ENCODE peak calls at places on chromosomes 7 and 10, in ten cellular contexts. L is psoas muscle, J is Caco-2, U is fibroblast of lung, F is astrocyte, K is colonic mucosa, P is heart left ventricle, N is endodermal cell, E is adrenal gland, R is PC-3. A is an unnamed sample.

GRCh38 chr7:135933509-135934188 is 43.5 kb downstream of the MTPN start:
- DNase-seq in L (no peak), J (no peak), U (peak; percentile 17), F (no peak), K (no peak), P (no peak), N (no peak), E (no peak), R (no peak), A (no peak)

GRCh38 chr7:121428857-121429489 is 32.9 kb upstream of the FAM3C start:
- DNase-seq in L (no peak), J (no peak), U (no peak), F (peak; percentile 53), K (no peak), P (no peak), N (no peak), E (no peak), R (no peak), A (no peak)

GRCh38 chr7:45407730-45408406 is 166.3 kb upstream of the ADCY1 start:
- DNase-seq in L (no peak), J (no peak), U (no peak), F (no peak), K (no peak), P (no peak), N (peak; percentile 83), E (no peak), R (no peak), A (no peak)

GRCh38 chr10:100100651-100101525 is 19.2 kb upstream of the CPN1 start:
- DNase-seq in L (no peak), J (no peak), U (peak; percentile 7), F (peak; percentile 3), K (no peak), P (no peak), N (peak; percentile 62), E (no peak), R (peak; percentile 55), A (no peak)

GRCh38 chr10:43938810-43939209 is 290.1 kb upstream of the ZNF32 start:
- DNase-seq in L (no peak), J (peak; percentile 20), U (no peak), F (no peak), K (no peak), P (no peak), N (peak; percentile 3), E (no peak), R (no peak), A (no peak)

GRCh38 chr7:28442540-28443420 is 30.5 kb downstream of the CREB5 start:
- DNase-seq in L (no peak), J (peak; percentile 70), U (no peak), F (peak; percentile 65), K (no peak), P (no peak), N (no peak), E (no peak), R (peak; percentile 55), A (no peak)

GRCh38 chr10:88032566-88032965 is 169.1 kb downstream of the PTEN start:
- DNase-seq in L (no peak), J (no peak), U (peak; percentile 71), F (peak; percentile 81), K (no peak), P (no peak), N (no peak), E (no peak), R (no peak), A (no peak)

GRCh38 chr10:90742189-90742588 is 115.7 kb downstream of the HTR7 start:
- DNase-seq in L (no peak), J (no peak), U (peak; percentile 6), F (peak; percentile 56), K (no peak), P (no peak), N (no peak), E (no peak), R (peak; percentile 69), A (no peak)

GRCh38 chr10:127935115-127935561 is 28.2 kb downstream of the PTPRE start:
- DNase-seq in L (peak; percentile 71), J (no peak), U (peak; percentile 21), F (peak; percentile 67), K (no peak), P (no peak), N (no peak), E (peak; percentile 18), R (no peak), A (no peak)

GRCh38 chr7:128404143-128404681 is 5.6 kb downstream of the IMPDH1 start:
- DNase-seq in L (no peak), J (no peak), U (no peak), F (no peak), K (peak; percentile 40), P (no peak), N (no peak), E (no peak), R (peak; percentile 32), A (no peak)

GRCh38 chr10:802506-802905 is 113.0 kb upstream of the DIP2C start:
- DNase-seq in L (no peak), J (peak; percentile 38), U (no peak), F (no peak), K (no peak), P (no peak), N (peak; percentile 44), E (peak; percentile 18), R (no peak), A (no peak)

GRCh38 chr10:29836396-29836795 is 201.6 kb upstream of the SVIL start:
- DNase-seq in L (no peak), J (no peak), U (no peak), F (no peak), K (no peak), P (no peak), N (no peak), E (no peak), R (no peak), A (no peak)

DNA sequence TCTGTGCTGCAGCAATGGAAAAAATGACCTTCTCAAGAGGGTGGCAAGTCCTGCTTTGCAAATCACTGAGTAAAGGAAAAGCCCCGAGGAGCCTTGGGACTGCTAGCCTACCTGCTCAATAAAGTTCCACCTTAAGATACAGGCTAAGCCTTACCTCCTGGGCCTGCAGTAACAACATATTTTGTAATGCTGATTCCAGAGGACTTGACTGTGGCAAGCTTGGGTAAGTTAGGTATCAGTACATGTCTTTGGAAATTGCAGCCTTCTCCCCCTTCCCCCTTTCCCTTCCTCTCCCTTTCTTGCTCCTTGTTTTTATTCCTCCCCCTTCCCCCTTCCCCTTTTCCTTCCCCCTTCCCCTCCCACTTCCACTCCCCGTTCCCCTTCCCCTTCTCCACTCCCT is 126.2 kb downstream of the SORCS3 start:
- DNase-seq in L (no peak), J (no peak), U (no peak), F (no peak), K (no peak), P (no peak), N (no peak), E (no peak), R (no peak), A (no peak)
- H3K4me3 ChIP-seq in L (no peak overlapping the region), J (no peak overlapping the region), U (no peak overlapping the region), F (no peak overlapping the region), K (no peak overlapping the region), P (no peak overlapping the region), N (no peak overlapping the region), E (no peak overlapping the region), R (no peak overlapping the region), A (no peak overlapping the region)

DNA sequence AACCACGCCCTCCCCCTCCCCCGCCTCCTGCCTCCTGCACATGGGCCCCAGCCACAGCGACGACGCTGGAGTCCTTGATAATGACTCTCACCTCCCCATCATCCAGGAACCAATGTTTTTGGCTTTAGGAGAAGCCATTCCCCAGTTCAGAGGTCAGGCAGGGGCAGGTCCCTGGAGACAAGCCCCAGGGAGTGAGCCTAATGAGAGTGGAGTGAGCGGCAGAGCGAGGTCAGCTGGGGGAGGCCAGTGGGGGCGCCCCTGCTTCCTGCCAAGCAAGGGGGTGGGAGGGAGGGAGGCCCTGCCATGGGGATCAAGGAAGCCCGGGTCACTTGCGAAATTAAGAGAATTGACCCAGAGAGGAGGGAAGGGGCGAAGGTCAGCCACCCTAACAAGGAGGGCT is 111.9 kb downstream of the COL13A1 start:
- DNase-seq in L (no peak), J (no peak), U (no peak), F (no peak), K (no peak), P (no peak), N (no peak), E (no peak), R (no peak), A (no peak)
- H3K9me3 ChIP-seq in L (no peaks in the 10 kb centered on the region), J (no peaks in the 10 kb centered on the region), U (no peaks in the 10 kb centered on the region), F (no peaks in the 10 kb centered on the region), K (no peaks in the 10 kb centered on the region), P (no peaks in the 10 kb centered on the region), N (no peaks in the 10 kb centered on the region), E (no peaks in the 10 kb centered on the region), R (no peaks in the 10 kb centered on the region), A (no peaks in the 10 kb centered on the region)

GRCh38 chr10:92268763-92269162 is 22.1 kb downstream of the CPEB3 start:
- DNase-seq in L (no peak), J (no peak), U (no peak), F (no peak), K (no peak), P (no peak), N (no peak), E (no peak), R (no peak), A (no peak)
- H3K27me3 ChIP-seq in L (no peaks in the 10 kb centered on the region), J (no peaks in the 10 kb centered on the region), U (no peaks in the 10 kb centered on the region), F (no peaks in the 10 kb centered on the region), K (no peaks in the 10 kb centered on the region), P (no peaks in the 10 kb centered on the region), N (no peaks in the 10 kb centered on the region), E (no peaks in the 10 kb centered on the region), R (no peaks in the 10 kb centered on the region), A (no peaks in the 10 kb centered on the region)

GRCh38 chr7:150800576-150801241 is at the start of gene TMEM176A:
- DNase-seq in L (peak; percentile 58), J (no peak), U (no peak), F (no peak), K (peak; percentile 61), P (peak; percentile 45), N (no peak), E (no peak), R (no peak), A (peak; percentile 2)

GRCh38 chr7:150799741-150800575 is at the start of gene TMEM176B:
- DNase-seq in L (peak; percentile 79), J (peak; percentile 57), U (no peak), F (no peak), K (peak; percentile 78), P (peak; percentile 74), N (peak; percentile 51), E (peak; percentile 38), R (no peak), A (no peak)

GRCh38 chr7:150801946-150802771 is 1.6 kb downstream of the TMEM176A start:
- DNase-seq in L (no peak), J (no peak), U (no peak), F (no peak), K (peak; percentile 50), P (no peak), N (no peak), E (no peak), R (no peak), A (no peak)

GRCh38 chr7:150801242-150801945 is 825 bp downstream of the TMEM176A start:
- DNase-seq in L (no peak), J (no peak), U (no peak), F (no peak), K (no peak), P (no peak), N (no peak), E (no peak), R (no peak), A (no peak)

DNA sequence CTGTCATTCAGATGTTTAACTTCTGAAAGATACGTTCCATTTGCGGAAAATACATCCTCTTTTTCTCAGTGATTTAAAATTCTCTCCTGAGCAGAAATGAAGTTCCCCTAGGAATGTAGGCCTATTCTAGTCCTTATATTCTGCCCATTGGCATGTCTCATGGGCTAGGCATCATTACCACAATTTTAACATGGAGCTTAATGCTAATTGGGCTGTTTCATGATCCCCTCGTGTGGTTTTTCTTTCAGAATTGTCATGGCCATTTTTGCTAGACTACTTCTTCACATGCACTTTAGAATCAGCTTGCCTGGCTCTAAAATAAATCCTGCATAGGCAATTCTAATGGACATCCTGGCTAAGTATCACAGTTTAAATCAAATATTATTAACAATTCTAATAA is 1.0 kb downstream of the TMEM176B start:
- DNase-seq in L (no peak), J (no peak), U (no peak), F (no peak), K (no peak), P (no peak), N (no peak), E (no peak), R (no peak), A (no peak)
- H3K4me3 ChIP-seq in L (peak overlapping the region; percentile 61), J (peak overlapping the region; percentile 84), U (no peak overlapping the region), F (no peak overlapping the region), K (peak overlapping the region; percentile 53), P (peak overlapping the region; percentile 68), N (no peak overlapping the region), E (no peak overlapping the region), R (no peak overlapping the region), A (no peak overlapping the region)

A was measured in CD8-positive, alpha-beta memory T cell.